ENCODE peak calls at places on chromosome 16, in ten cellular contexts. K is stimulated activated CD4-positive, alpha-beta T cell treated with anti-CD3 and anti-CD28 coated beads, Interleukin-15, amount 100 ng/mL, for 1 hour; V is stimulated activated CD8-positive, alpha-beta memory T cell treated with anti-CD3 and anti-CD28 coated beads, Interleukin-4, amount 100 ng/mL, for 4 hours; F is neural crest cell; M is SJSA1; E is HEK293T; T is adipocyte; S is WTC11; Y is thoracic aorta; N is body of pancreas. L is an unnamed sample.

GRCh38 chr16:86854058-86854621 is 275.8 kb downstream of the FOXL1 start:
- DNase-seq in K (no peak), V (no peak), F (no peak), M (no peak), E (no peak), T (peak; percentile 96), S (no peak), Y (no peak), N (no peak), L (no peak)

GRCh38 chr16:51287231-51287630 is 136.2 kb upstream of the SALL1 start:
- DNase-seq in K (no peak), V (no peak), F (no peak), M (no peak), E (no peak), T (no peak), S (no peak), Y (no peak), N (no peak), L (no peak)

GRCh38 chr16:57537596-57538234 is 1.3 kb upstream of the CCDC102A start:
- DNase-seq in K (no peak), V (no peak), F (no peak), M (peak; percentile 23), E (peak; percentile 2), T (no peak), S (no peak), Y (no peak), N (peak; percentile 8), L (no peak)

GRCh38 chr16:85840395-85840794 is 40.9 kb downstream of the COX4I1 start:
- DNase-seq in K (no peak), V (no peak), F (no peak), M (no peak), E (no peak), T (no peak), S (no peak), Y (no peak), N (no peak), L (no peak)

GRCh38 chr16:7452090-7452489 is 119.4 kb downstream of the RBFOX1 start:
- DNase-seq in K (no peak), V (no peak), F (no peak), M (no peak), E (no peak), T (no peak), S (no peak), Y (no peak), N (no peak), L (no peak)

GRCh38 chr16:67551972-67552371 is 10.4 kb upstream of the CTCF start:
- DNase-seq in K (no peak), V (no peak), F (no peak), M (no peak), E (no peak), T (no peak), S (no peak), Y (no peak), N (no peak), L (no peak)

GRCh38 chr16:1773703-1774455 is 945 bp upstream of the MRPS34 start:
- DNase-seq in K (no peak), V (no peak), F (no peak), M (no peak), E (no peak), T (peak; percentile 51), S (no peak), Y (no peak), N (peak; percentile 52), L (no peak)

GRCh38 chr16:67796099-67796718 is 10.2 kb downstream of the RANBP10 start:
- DNase-seq in K (no peak), V (no peak), F (no peak), M (no peak), E (no peak), T (peak; percentile 16), S (no peak), Y (no peak), N (no peak), L (no peak)

GRCh38 chr16:15435216-15435864 is 952 bp downstream of the BMERB1 start:
- DNase-seq in K (no peak), V (no peak), F (peak; percentile 2), M (no peak), E (no peak), T (peak; percentile 67), S (peak; percentile 20), Y (no peak), N (peak; percentile 23), L (no peak)

GRCh38 chr16:14308357-14308723 is 237.2 kb downstream of the MRTFB start:
- DNase-seq in K (no peak), V (no peak), F (no peak), M (no peak), E (no peak), T (no peak), S (no peak), Y (no peak), N (no peak), L (no peak)

GRCh38 chr16:66523861-66524354 is 26.0 kb downstream of the TK2 start:
- DNase-seq in K (no peak), V (no peak), F (no peak), M (peak; percentile 13), E (no peak), T (no peak), S (no peak), Y (no peak), N (no peak), L (no peak)

GRCh38 chr16:11604783-11605563 is 18.3 kb upstream of the LITAF start:
- DNase-seq in K (no peak), V (no peak), F (no peak), M (no peak), E (no peak), T (no peak), S (no peak), Y (peak; percentile 43), N (peak; percentile 24), L (no peak)

GRCh38 chr16:11224096-11224893 is 31.7 kb downstream of the SOCS1 start:
- DNase-seq in K (no peak), V (peak; percentile 7), F (no peak), M (no peak), E (no peak), T (no peak), S (peak; percentile 48), Y (peak; percentile 13), N (peak; percentile 32), L (peak; percentile 47)

GRCh38 chr16:8675183-8676159 is 1.1 kb downstream of the ABAT start:
- DNase-seq in K (peak; percentile 26), V (peak; percentile 25), F (no peak), M (no peak), E (no peak), T (no peak), S (no peak), Y (no peak), N (peak; percentile 41), L (no peak)

GRCh38 chr16:6081320-6081976 is 983.9 kb upstream of the EEF2KMT start:
- DNase-seq in K (no peak), V (no peak), F (peak; percentile 48), M (no peak), E (peak; percentile 46), T (no peak), S (peak; percentile 9), Y (no peak), N (peak; percentile 34), L (no peak)

GRCh38 chr16:57667526-57668258 is 414 bp upstream of the ADGRG3 start:
- DNase-seq in K (no peak), V (no peak), F (no peak), M (no peak), E (no peak), T (no peak), S (peak; percentile 66), Y (no peak), N (no peak), L (no peak)

GRCh38 chr16:2061526-2061925 is 13.7 kb downstream of the TSC2 start:
- DNase-seq in K (no peak), V (no peak), F (no peak), M (no peak), E (no peak), T (no peak), S (no peak), Y (no peak), N (no peak), L (no peak)

GRCh38 chr16:24070851-24071250 is 185.3 kb upstream of the CACNG3 start:
- DNase-seq in K (no peak), V (no peak), F (peak; percentile 15), M (peak; percentile 45), E (peak; percentile 72), T (peak; percentile 6), S (peak; percentile 70), Y (no peak), N (peak; percentile 23), L (no peak)

GRCh38 chr16:5025171-5025632 is 8.5 kb downstream of the NAGPA start:
- DNase-seq in K (no peak), V (no peak), F (peak; percentile 26), M (no peak), E (no peak), T (no peak), S (peak; percentile 85), Y (no peak), N (peak; percentile 35), L (no peak)

GRCh38 chr16:73549960-73550359 is 502.0 kb upstream of the ZFHX3 start:
- DNase-seq in K (no peak), V (no peak), F (no peak), M (no peak), E (no peak), T (no peak), S (no peak), Y (no peak), N (no peak), L (no peak)

GRCh38 chr16:87445486-87445885 is 47.3 kb downstream of the ZCCHC14 start:
- DNase-seq in K (no peak), V (no peak), F (no peak), M (peak; percentile 69), E (no peak), T (no peak), S (no peak), Y (no peak), N (no peak), L (no peak)

GRCh38 chr16:70688266-70688742 is 2.5 kb upstream of the MTSS2 start:
- DNase-seq in K (no peak), V (no peak), F (no peak), M (no peak), E (no peak), T (peak; percentile 37), S (no peak), Y (no peak), N (no peak), L (no peak)

GRCh38 chr16:3304370-3304769 is 860 bp downstream of the TIGD7 start:
- DNase-seq in K (no peak), V (no peak), F (no peak), M (no peak), E (no peak), T (peak; percentile 27), S (no peak), Y (no peak), N (no peak), L (no peak)

GRCh38 chr16:85536411-85537330 is 76.5 kb upstream of the GSE1 start:
- DNase-seq in K (no peak), V (no peak), F (no peak), M (no peak), E (no peak), T (no peak), S (no peak), Y (no peak), N (no peak), L (no peak)

GRCh38 chr16:1708768-1709180 is 2.8 kb downstream of the MAPK8IP3 start:
- DNase-seq in K (no peak), V (no peak), F (no peak), M (no peak), E (peak; percentile 55), T (peak; percentile 12), S (no peak), Y (no peak), N (no peak), L (no peak)

GRCh38 chr16:53413864-53414263 is 20.4 kb upstream of the RBL2 start:
- DNase-seq in K (no peak), V (no peak), F (no peak), M (no peak), E (no peak), T (no peak), S (no peak), Y (no peak), N (no peak), L (no peak)

GRCh38 chr16:84137287-84137686 is 7.7 kb downstream of the HSDL1 start:
- DNase-seq in K (no peak), V (no peak), F (no peak), M (no peak), E (no peak), T (no peak), S (no peak), Y (no peak), N (no peak), L (no peak)

GRCh38 chr16:71628810-71629209 is 2.8 kb downstream of the MARVELD3 start:
- DNase-seq in K (no peak), V (no peak), F (no peak), M (no peak), E (no peak), T (no peak), S (no peak), Y (no peak), N (peak; percentile 35), L (no peak)

L was measured in esophagus squamous epithelium.